ENCODE peak calls at places on chromosomes 1 and 21, in seven cellular contexts. W is left ventricle myocardium inferior, P is Panc1, Z is RWPE1, I is kidney, S is AG04450, N is fibroblast of lung. Q is an unnamed sample.

GRCh38 chr1:24293392-24294227 is 25.5 kb upstream of the GRHL3 start:
- DNase-seq in W (no peak), P (no peak), Z (no peak), I (peak), S (no peak), N (no peak), Q (no peak)

GRCh38 chr21:23664193-23664694 is 1943.0 kb downstream of the MRPL39 start:
- DNase-seq in W (no peak), P (no peak), Z (no peak), I (no peak), S (no peak), N (no peak), Q (no peak)

GRCh38 chr1:204598319-204598969 is 82.2 kb downstream of the MDM4 start:
- DNase-seq in W (no peak), P (no peak), Z (no peak), I (no peak), S (no peak), N (no peak), Q (no peak)

GRCh38 chr21:37532868-37533780 is 166.6 kb downstream of the DYRK1A start:
- DNase-seq in W (no peak), P (peak), Z (peak), I (peak), S (no peak), N (peak), Q (no peak)

GRCh38 chr21:32819702-32820101 is 48.1 kb upstream of the PAXBP1 start:
- DNase-seq in W (no peak), P (no peak), Z (no peak), I (no peak), S (peak), N (peak), Q (no peak)

GRCh38 chr1:23798662-23799142 is 1.9 kb downstream of the GALE start:
- DNase-seq in W (no peak), P (no peak), Z (no peak), I (peak), S (no peak), N (no peak), Q (no peak)

GRCh38 chr1:205951746-205952145 is 8.5 kb upstream of the SLC26A9 start:
- DNase-seq in W (no peak), P (no peak), Z (no peak), I (no peak), S (no peak), N (no peak), Q (no peak)

GRCh38 chr1:50424045-50424939 is 1.0 kb upstream of the DMRTA2 start:
- DNase-seq in W (no peak), P (no peak), Z (no peak), I (no peak), S (no peak), N (no peak), Q (no peak)

GRCh38 chr1:180358649-180359048 is 128.6 kb downstream of the LHX4 start:
- DNase-seq in W (peak), P (no peak), Z (no peak), I (peak), S (no peak), N (peak), Q (no peak)

GRCh38 chr1:199685369-199685768 is 342.1 kb upstream of the NR5A2 start:
- DNase-seq in W (no peak), P (peak), Z (peak), I (no peak), S (no peak), N (peak), Q (no peak)

GRCh38 chr21:41186763-41187536 is 19.0 kb downstream of the BACE2 start:
- DNase-seq in W (no peak), P (no peak), Z (no peak), I (no peak), S (no peak), N (no peak), Q (no peak)

GRCh38 chr1:113141650-113142473 is 68.9 kb downstream of the LRIG2 start:
- DNase-seq in W (no peak), P (no peak), Z (peak), I (no peak), S (peak), N (peak), Q (no peak)

GRCh38 chr1:41580021-41580420 is 95.5 kb upstream of the EDN2 start:
- DNase-seq in W (no peak), P (no peak), Z (no peak), I (no peak), S (no peak), N (no peak), Q (no peak)

GRCh38 chr1:202291961-202292712 is 49.6 kb downstream of the UBE2T start:
- DNase-seq in W (peak), P (peak), Z (peak), I (no peak), S (peak), N (peak), Q (no peak)

GRCh38 chr1:29620631-29621030 is 384.3 kb downstream of the PTPRU start:
- DNase-seq in W (no peak), P (no peak), Z (no peak), I (no peak), S (no peak), N (no peak), Q (no peak)

GRCh38 chr1:193338194-193338593 is 151.8 kb upstream of the B3GALT2 start:
- DNase-seq in W (no peak), P (no peak), Z (peak), I (no peak), S (no peak), N (peak), Q (no peak)

GRCh38 chr21:36132691-36133090 is 2.2 kb upstream of the CBR3 start:
- DNase-seq in W (peak), P (no peak), Z (no peak), I (no peak), S (no peak), N (no peak), Q (no peak)

GRCh38 chr21:25283720-25284119 is 323.6 kb downstream of the MRPL39 start:
- DNase-seq in W (no peak), P (no peak), Z (peak), I (no peak), S (peak), N (peak), Q (no peak)

GRCh38 chr1:19137158-19137557 is 72.9 kb downstream of the UBR4 start:
- DNase-seq in W (no peak), P (no peak), Z (no peak), I (no peak), S (no peak), N (no peak), Q (no peak)

GRCh38 chr1:68233202-68233601 is 879 bp upstream of the WLS start:
- DNase-seq in W (no peak), P (no peak), Z (no peak), I (no peak), S (no peak), N (no peak), Q (no peak)

GRCh38 chr1:246197076-246197475 is 310.0 kb downstream of the SMYD3 start:
- DNase-seq in W (no peak), P (no peak), Z (no peak), I (no peak), S (no peak), N (no peak), Q (no peak)

GRCh38 chr1:228241259-228241658 is 33.4 kb downstream of the OBSCN start:
- DNase-seq in W (no peak), P (no peak), Z (no peak), I (no peak), S (no peak), N (no peak), Q (no peak)

GRCh38 chr1:240164742-240165141 is 73.1 kb downstream of the FMN2 start:
- DNase-seq in W (no peak), P (no peak), Z (no peak), I (no peak), S (no peak), N (no peak), Q (no peak)

GRCh38 chr1:181310560-181310959 is 172.8 kb upstream of the CACNA1E start:
- DNase-seq in W (no peak), P (no peak), Z (no peak), I (no peak), S (no peak), N (peak), Q (no peak)

GRCh38 chr1:207823531-207823879 is 71.7 kb downstream of the CD46 start:
- DNase-seq in W (no peak), P (no peak), Z (no peak), I (no peak), S (no peak), N (no peak), Q (no peak)
- H3K27ac ChIP-seq in W (peak), P (peak), Z (peak), I (peak), S (peak), N (peak), Q (peak)

GRCh38 chr1:162681127-162681435 is 48.8 kb downstream of the DDR2 start:
- DNase-seq in W (no peak), P (no peak), Z (no peak), I (no peak), S (no peak), N (no peak), Q (no peak)
- H3K27ac ChIP-seq in W (peak), P (no peak), Z (no peak), I (peak), S (no peak), N (no peak), Q (no peak)

GRCh38 chr21:45211661-45212060 is 76.0 kb downstream of the POFUT2 start:
- DNase-seq in W (no peak), P (no peak), Z (no peak), I (no peak), S (no peak), N (no peak), Q (no peak)
- H3K27ac ChIP-seq in W (no peak), P (no peak), Z (no peak), I (no peak), S (no peak), N (no peak), Q (no peak)

DNA sequence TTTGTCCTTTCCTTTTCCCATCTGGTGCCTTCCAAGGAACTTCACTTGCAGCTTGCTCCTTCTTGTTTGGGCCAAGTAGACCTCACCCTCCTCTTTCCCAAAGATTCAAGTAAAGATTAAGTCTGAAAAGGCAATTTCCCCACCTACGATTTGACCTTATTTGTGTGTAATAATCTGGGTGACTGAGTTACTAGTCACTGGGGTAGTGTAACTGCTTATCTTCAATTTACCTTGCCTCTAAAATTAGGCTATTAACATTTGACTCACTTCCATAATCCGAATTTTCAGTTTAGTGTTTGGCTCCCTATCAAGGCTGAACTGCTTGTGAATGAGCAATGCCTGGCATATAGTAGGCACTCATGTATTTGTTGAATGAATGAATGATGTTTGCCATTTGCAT is 59.6 kb downstream of the PLA2G4A start:
- DNase-seq in W (no peak), P (no peak), Z (peak), I (no peak), S (no peak), N (no peak), Q (no peak)
- H3K27ac ChIP-seq in W (no peak), P (no peak), Z (no peak), I (no peak), S (no peak), N (no peak), Q (no peak)

DNA sequence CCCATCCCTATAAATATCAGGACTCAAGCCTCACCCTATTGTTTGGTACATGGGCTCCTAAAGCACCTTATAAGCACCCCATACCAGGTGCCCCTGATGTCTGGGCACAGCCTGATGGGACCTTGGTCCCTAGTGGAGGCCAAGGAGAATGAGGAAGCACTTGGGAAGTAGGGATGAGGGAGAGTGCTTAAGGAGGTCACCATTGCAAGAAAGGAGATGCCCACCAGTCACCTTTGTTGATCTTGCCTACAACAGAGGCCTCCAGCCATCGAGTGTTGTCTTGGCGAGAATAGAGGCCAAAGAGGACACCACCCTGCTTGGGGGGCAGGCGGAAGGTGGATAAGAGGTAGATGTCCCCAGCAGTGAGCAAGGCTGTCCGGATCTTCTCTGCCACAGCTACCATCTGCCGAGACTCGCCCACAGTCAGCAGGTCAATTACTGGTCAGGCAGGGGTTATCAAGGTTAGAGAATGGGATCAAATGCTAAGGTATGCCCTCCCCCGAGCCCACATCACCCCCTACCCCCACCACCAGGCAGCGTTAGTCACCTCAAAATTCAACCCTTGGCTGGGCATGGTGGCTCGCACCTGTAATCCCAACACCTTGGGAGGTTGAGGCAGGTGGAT is 1.6 kb downstream of the THBS3 start:
- DNase-seq in W (no peak), P (no peak), Z (no peak), I (peak), S (no peak), N (no peak), Q (no peak)
- H3K27ac ChIP-seq in W (no peak), P (no peak), Z (peak), I (no peak), S (no peak), N (no peak), Q (no peak)

GRCh38 chr1:109792056-109792831 is 28.5 kb upstream of the EPS8L3 start:
- DNase-seq in W (peak), P (no peak), Z (peak), I (peak), S (peak), N (peak), Q (peak)
- H3K27ac ChIP-seq in W (peak), P (peak), Z (peak), I (no peak), S (peak), N (peak), Q (peak)

GRCh38 chr1:51964309-51964696 is 26.2 kb downstream of the RAB3B start:
- DNase-seq in W (no peak), P (no peak), Z (no peak), I (no peak), S (no peak), N (no peak), Q (no peak)
- H3K27ac ChIP-seq in W (no peak), P (no peak), Z (no peak), I (no peak), S (no peak), N (no peak), Q (no peak)

DNA sequence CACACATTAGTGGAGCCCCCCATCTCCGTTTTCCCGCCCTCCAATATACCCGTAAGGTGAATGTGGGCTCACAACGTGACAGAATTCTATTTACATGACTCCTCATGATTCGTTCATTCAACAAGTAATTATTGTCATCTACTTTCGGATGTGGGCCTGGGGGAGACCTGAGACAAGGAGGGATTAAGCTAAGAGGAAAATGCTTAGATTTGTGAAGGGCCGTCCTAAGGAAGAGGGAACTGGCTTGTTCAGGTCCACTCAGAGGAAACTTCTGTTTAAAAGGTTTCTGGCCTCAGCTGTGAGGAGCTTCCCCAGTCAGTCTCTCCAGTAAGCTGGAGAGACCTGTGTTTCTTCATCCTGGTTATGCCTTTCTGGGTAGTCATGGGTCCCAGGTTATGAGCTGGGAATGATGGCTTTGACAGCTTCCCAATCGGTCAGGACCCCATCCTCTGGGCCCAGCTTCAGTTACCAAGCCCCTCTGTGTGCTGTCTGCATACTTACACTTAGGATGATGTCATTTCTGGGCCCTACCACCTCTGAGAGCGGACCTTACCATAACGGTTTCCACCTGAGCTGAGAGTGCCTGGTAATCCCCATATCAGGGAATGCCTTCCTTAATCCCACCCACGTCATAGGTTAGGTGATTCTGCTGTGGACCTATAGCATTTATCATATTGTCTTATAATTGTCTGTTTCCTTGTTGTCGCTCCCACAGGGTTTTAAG is 687 bp upstream of the ERI3 start:
- DNase-seq in W (no peak), P (no peak), Z (no peak), I (no peak), S (no peak), N (no peak), Q (no peak)
- H3K27ac ChIP-seq in W (no peak), P (peak), Z (no peak), I (no peak), S (no peak), N (no peak), Q (peak)

GRCh38 chr1:31669433-31669785 is 24.7 kb upstream of the PEF1 start:
- DNase-seq in W (no peak), P (no peak), Z (no peak), I (no peak), S (no peak), N (no peak), Q (no peak)
- H3K27ac ChIP-seq in W (peak), P (peak), Z (peak), I (no peak), S (no peak), N (no peak), Q (peak)

GRCh38 chr1:150963535-150964489 is 10.8 kb downstream of the CERS2 start:
- DNase-seq in W (no peak), P (no peak), Z (no peak), I (no peak), S (no peak), N (no peak), Q (no peak)
- H3K27ac ChIP-seq in W (no peak), P (no peak), Z (no peak), I (peak), S (no peak), N (no peak), Q (no peak)